ENCODE peak calls at places on chromosomes 12 and 14, in eight cellular contexts. I, V, D, R, O, G, A and J are unnamed samples.

GRCh38 chr12:120999191-121000120 is 16.8 kb downstream of the C12orf43 start:
- DNase-seq in I (no peak), V (no peak), D (no peak), R (no peak), O (no peak), G (no peak), A (no peak), J (no peak)

GRCh38 chr14:22987291-22987690 is 4.9 kb upstream of the AJUBA start:
- DNase-seq in I (no peak), V (no peak), D (no peak), R (no peak), O (no peak), G (no peak), A (no peak), J (no peak)

GRCh38 chr14:53016491-53016890 is 65.6 kb upstream of the FERMT2 start:
- DNase-seq in I (no peak), V (no peak), D (no peak), R (no peak), O (no peak), G (no peak), A (no peak), J (no peak)

GRCh38 chr12:10563966-10564365 is 49.4 kb downstream of the MAGOHB start:
- DNase-seq in I (no peak), V (no peak), D (no peak), R (no peak), O (no peak), G (no peak), A (no peak), J (no peak)

GRCh38 chr14:22814945-22815713 is at the start of gene SLC7A7:
- DNase-seq in I (no peak), V (no peak), D (peak; percentile 83), R (no peak), O (no peak), G (no peak), A (no peak), J (no peak)

GRCh38 chr14:38605193-38606114 is 349.6 kb upstream of the CLEC14A start:
- DNase-seq in I (no peak), V (no peak), D (no peak), R (no peak), O (no peak), G (no peak), A (no peak), J (no peak)

GRCh38 chr14:70810621-70811020 is 1.3 kb upstream of the MAP3K9 start:
- DNase-seq in I (no peak), V (no peak), D (no peak), R (no peak), O (no peak), G (no peak), A (no peak), J (no peak)

GRCh38 chr12:117685115-117685926 is 283.5 kb downstream of the KSR2 start:
- DNase-seq in I (no peak), V (no peak), D (peak; percentile 66), R (no peak), O (no peak), G (peak; percentile 69), A (no peak), J (no peak)

GRCh38 chr14:101823511-101824120 is 62.1 kb downstream of the PPP2R5C start:
- DNase-seq in I (no peak), V (peak; percentile 86), D (peak; percentile 77), R (no peak), O (no peak), G (no peak), A (no peak), J (peak; percentile 76)

GRCh38 chr14:53929871-53930685 is 26.5 kb downstream of the BMP4 start:
- DNase-seq in I (no peak), V (no peak), D (peak; percentile 53), R (peak; percentile 37), O (no peak), G (no peak), A (no peak), J (peak; percentile 47)

GRCh38 chr12:77625441-77625840 is 205.3 kb upstream of the NAV3 start:
- DNase-seq in I (no peak), V (no peak), D (no peak), R (no peak), O (no peak), G (no peak), A (no peak), J (no peak)

DNA sequence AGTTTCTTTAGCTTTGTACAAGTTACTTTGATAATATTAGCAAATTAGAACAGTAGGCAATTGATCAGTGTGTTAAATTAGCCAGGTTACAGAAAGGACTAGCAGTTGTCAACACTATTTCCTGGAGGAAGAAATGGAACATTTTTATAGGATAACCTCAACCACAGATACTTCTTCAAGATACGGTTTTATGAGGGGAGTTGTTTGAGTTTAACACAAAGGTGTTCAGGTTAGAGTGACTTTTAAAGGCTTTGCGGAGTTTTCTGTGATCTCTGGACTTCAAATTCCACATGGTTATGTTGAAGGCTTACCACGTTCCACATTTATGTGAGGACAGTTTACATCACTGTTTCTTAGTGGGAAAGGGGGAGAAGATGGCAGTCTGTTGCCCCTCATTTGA is 19.3 kb downstream of the YARS2 start:
- DNase-seq in I (no peak), V (no peak), D (no peak), R (no peak), O (no peak), G (no peak), A (no peak), J (no peak)
- H3K27ac ChIP-seq in I (no peak overlapping the region), V (no peak overlapping the region), D (no peak overlapping the region), R (no peak overlapping the region), O (no peak overlapping the region), G (no peak overlapping the region), A (no peak overlapping the region), J (no peak overlapping the region)

GRCh38 chr14:104359301-104359968 is 220.1 kb upstream of the C14orf180 start:
- DNase-seq in I (no peak), V (peak; percentile 21), D (peak; percentile 32), R (no peak), O (no peak), G (no peak), A (no peak), J (no peak)

GRCh38 chr14:104359969-104360442 is 219.6 kb upstream of the C14orf180 start:
- DNase-seq in I (no peak), V (peak; percentile 20), D (peak; percentile 27), R (no peak), O (no peak), G (no peak), A (no peak), J (no peak)

GRCh38 chr14:104361921-104362681 is 217.5 kb upstream of the C14orf180 start:
- DNase-seq in I (peak; percentile 12), V (peak; percentile 37), D (peak; percentile 33), R (no peak), O (no peak), G (peak; percentile 38), A (peak; percentile 68), J (no peak)

GRCh38 chr14:104361101-104361591 is 218.4 kb upstream of the C14orf180 start:
- DNase-seq in I (no peak), V (peak; percentile 38), D (peak; percentile 43), R (no peak), O (no peak), G (peak; percentile 35), A (no peak), J (no peak)

DNA sequence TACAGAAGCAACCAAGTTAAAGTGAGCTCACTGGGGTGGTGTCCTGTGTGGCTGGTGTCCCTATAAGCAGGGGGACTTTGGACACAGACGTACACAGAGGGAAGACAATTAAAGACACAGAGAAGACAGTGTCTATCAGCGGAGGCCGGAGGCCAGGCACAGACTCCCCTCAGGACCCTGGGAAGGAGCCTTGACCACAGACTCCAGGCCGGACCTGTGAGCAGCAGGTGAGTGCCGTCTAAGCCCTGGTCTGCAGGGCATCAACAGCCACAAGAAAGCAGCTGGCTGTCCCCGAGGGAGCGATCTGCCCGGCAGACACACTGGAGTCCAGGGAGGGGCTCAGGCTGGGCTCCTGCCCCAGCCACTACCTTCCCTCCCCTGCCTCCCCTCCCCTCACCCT is 219.0 kb upstream of the C14orf180 start:
- DNase-seq in I (no peak), V (peak; percentile 15), D (peak; percentile 29), R (no peak), O (no peak), G (no peak), A (no peak), J (no peak)
- H3K9me3 ChIP-seq in I (no peaks in the 10 kb centered on the region), V (no peaks in the 10 kb centered on the region), D (no peaks in the 10 kb centered on the region), R (no peaks in the 10 kb centered on the region), O (peaks cover 6% of the 10 kb centered on the region), G (no peaks in the 10 kb centered on the region), A (no peaks in the 10 kb centered on the region), J (no peaks in the 10 kb centered on the region)

DNA sequence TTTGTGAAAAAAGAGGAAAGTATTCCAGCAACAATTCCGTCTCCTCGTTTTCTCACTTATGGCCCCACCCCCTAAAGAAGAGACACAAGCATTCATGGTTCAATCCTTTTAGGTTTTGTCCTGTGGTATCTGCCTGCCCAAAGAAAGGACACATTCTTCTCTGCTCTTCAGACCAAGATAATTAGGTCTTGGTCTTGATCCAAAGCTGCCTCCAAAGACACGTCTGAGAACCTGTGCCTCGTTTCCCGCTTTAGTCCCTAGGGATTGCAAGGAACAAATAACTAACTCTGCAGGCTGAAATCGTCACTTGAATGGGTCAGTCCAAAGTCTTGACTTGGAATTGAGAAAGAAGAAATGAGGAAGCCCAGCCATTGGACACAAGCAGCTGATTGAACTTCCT is 202.7 kb upstream of the FAR2 start:
- DNase-seq in I (no peak), V (no peak), D (no peak), R (no peak), O (no peak), G (no peak), A (no peak), J (no peak)
- H3K4me1 ChIP-seq in I (no peaks in the 10 kb centered on the region), V (no peaks in the 10 kb centered on the region), D (no peaks in the 10 kb centered on the region), R (no peaks in the 10 kb centered on the region), O (no peaks in the 10 kb centered on the region), G (no peaks in the 10 kb centered on the region), A (no peaks in the 10 kb centered on the region), J (no peaks in the 10 kb centered on the region)

GRCh38 chr12:56190695-56191155 is 1.4 kb upstream of the SMARCC2 start:
- DNase-seq in I (no peak), V (no peak), D (no peak), R (no peak), O (no peak), G (no peak), A (no peak), J (no peak)

GRCh38 chr12:56188116-56188785 is 1.0 kb downstream of the SMARCC2 start:
- DNase-seq in I (no peak), V (no peak), D (no peak), R (no peak), O (no peak), G (no peak), A (no peak), J (no peak)

GRCh38 chr12:56189336-56189917 is at the start of gene SMARCC2:
- DNase-seq in I (peak; percentile 90), V (peak; percentile 90), D (peak; percentile 95), R (peak; percentile 75), O (peak; percentile 87), G (peak; percentile 95), A (peak; percentile 97), J (peak; percentile 82)

GRCh38 chr12:56189918-56190694 is 823 bp upstream of the SMARCC2 start:
- DNase-seq in I (peak; percentile 87), V (peak; percentile 78), D (peak; percentile 89), R (peak; percentile 90), O (peak; percentile 72), G (peak; percentile 88), A (peak; percentile 91), J (peak; percentile 93)

DNA sequence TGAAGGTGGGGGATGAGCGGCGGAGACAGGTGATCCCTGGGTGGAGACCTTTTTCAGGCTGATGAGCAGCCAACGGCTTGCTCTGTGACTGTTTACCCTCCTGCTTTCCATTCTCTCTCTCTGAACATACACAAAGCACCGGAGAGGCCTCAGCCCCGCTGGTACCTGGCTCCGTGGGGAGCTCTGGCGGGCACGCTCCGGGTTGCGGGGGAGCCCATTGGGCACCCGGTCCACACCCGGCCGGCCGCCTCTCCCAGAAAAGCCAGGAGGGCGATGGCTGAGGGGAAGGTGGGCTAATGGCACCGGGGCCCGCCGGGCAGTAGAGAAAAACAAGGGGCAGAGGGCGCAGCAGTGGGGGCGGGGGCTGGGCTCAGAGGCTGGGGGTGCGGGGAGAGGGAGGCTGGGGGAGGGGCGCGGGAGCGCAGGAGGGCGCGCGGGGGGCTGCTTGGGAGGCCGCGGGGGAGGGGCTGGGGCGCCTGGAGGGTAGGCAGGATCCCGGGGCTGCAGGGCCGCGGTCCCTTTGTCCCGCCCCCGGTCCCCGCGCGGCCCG is 422 bp downstream of the SMARCC2 start:
- DNase-seq in I (peak; percentile 77), V (no peak), D (no peak), R (no peak), O (no peak), G (no peak), A (no peak), J (peak; percentile 29)
- H3K27ac ChIP-seq in I (peak overlapping the region; percentile 83), V (peak overlapping the region; percentile 75), D (peak overlapping the region; percentile 92), R (peak overlapping the region; percentile 84), O (peak overlapping the region; percentile 87), G (peak overlapping the region; percentile 80), A (peak overlapping the region; percentile 88), J (peak overlapping the region; percentile 83)